ENCODE peak calls at places on chromosomes 3 and 15, in five cellular contexts. G is heart right ventricle; C is cardiac muscle cell; R is fibroblast of mammary gland; Z is CD8-positive, alpha-beta T cell. X is an unnamed sample.

GRCh38 chr3:46504780-46505179 is 7.0 kb downstream of the RTP3 start:
- DNase-seq in C (no peak), G (no peak), R (no peak), Z (peak), X (no peak)

GRCh38 chr3:38581774-38582173 is 67.7 kb downstream of the SCN5A start:
- DNase-seq in G (no peak), Z (no peak), C (no peak), R (no peak), X (no peak)

GRCh38 chr3:141333796-141334626 is 34.3 kb upstream of the ZBTB38 start:
- DNase-seq in C (no peak), Z (no peak), G (no peak), R (peak), X (no peak)

GRCh38 chr15:74258456-74259323 is 22.6 kb downstream of the CCDC33 start:
- DNase-seq in G (no peak), Z (no peak), R (no peak), C (no peak), X (no peak)

GRCh38 chr3:174439621-174440349 is 419.3 kb upstream of the NAALADL2 start:
- DNase-seq in R (peak), Z (no peak), C (peak), G (no peak), X (peak)

GRCh38 chr3:183377307-183377959 is 51.0 kb downstream of the MCF2L2 start:
- DNase-seq in Z (no peak), C (no peak), G (no peak), R (peak), X (no peak)

GRCh38 chr15:66877558-66878285 is 175.7 kb downstream of the SMAD6 start:
- DNase-seq in C (peak), Z (no peak), G (peak), R (no peak), X (no peak)

GRCh38 chr3:55720614-55721013 is 233.5 kb upstream of the WNT5A start:
- DNase-seq in Z (no peak), R (peak), C (peak), G (no peak), X (peak)

GRCh38 chr3:79490165-79491028 is 277.4 kb downstream of the ROBO1 start:
- DNase-seq in Z (no peak), G (peak), C (peak), R (peak), X (peak)

GRCh38 chr3:9342696-9343095 is 20.2 kb upstream of the THUMPD3 start:
- DNase-seq in R (no peak), Z (no peak), C (no peak), G (no peak), X (no peak)

GRCh38 chr3:86954751-86955150 is 36.2 kb downstream of the VGLL3 start:
- DNase-seq in R (peak), G (no peak), C (no peak), Z (no peak), X (peak)

GRCh38 chr3:193095366-193095765 is 145.7 kb upstream of the PLAAT1 start:
- DNase-seq in C (no peak), R (no peak), G (no peak), Z (no peak), X (peak)

GRCh38 chr3:191261304-191261638 is 62.2 kb downstream of the OSTN start:
- DNase-seq in G (no peak), Z (no peak), R (no peak), C (no peak), X (no peak)

GRCh38 chr15:96463376-96463775 is 132.9 kb downstream of the NR2F2 start:
- DNase-seq in R (no peak), G (no peak), Z (no peak), C (no peak), X (no peak)

GRCh38 chr3:56800373-56801150 is 1.2 kb downstream of the ARHGEF3 start:
- DNase-seq in R (no peak), G (no peak), Z (peak), C (no peak), X (no peak)

GRCh38 chr15:83204697-83205096 is 2.9 kb downstream of the HDGFL3 start:
- DNase-seq in C (no peak), G (no peak), Z (no peak), R (no peak), X (no peak)

GRCh38 chr3:158352551-158352950 is 218.4 kb upstream of the MLF1 start:
- DNase-seq in R (peak), C (peak), Z (no peak), G (no peak), X (no peak)

GRCh38 chr3:159586587-159587202 is 401.9 kb upstream of the IL12A start:
- DNase-seq in Z (no peak), R (peak), G (no peak), C (peak), X (peak)
- TF ChIP-seq CTCF in Z (no peak), R (peak), G (peak), C (peak), X (peak)

GRCh38 chr3:73490453-73491311 is 134.1 kb downstream of the PDZRN3 start:
- DNase-seq in Z (no peak), G (peak), C (peak), R (peak), X (peak)

GRCh38 chr3:73498764-73499622 is 125.7 kb downstream of the PDZRN3 start:
- DNase-seq in G (no peak), Z (no peak), R (peak), C (no peak), X (no peak)

GRCh38 chr3:73497646-73498406 is 126.9 kb downstream of the PDZRN3 start:
- DNase-seq in R (no peak), Z (no peak), G (no peak), C (no peak), X (no peak)

DNA sequence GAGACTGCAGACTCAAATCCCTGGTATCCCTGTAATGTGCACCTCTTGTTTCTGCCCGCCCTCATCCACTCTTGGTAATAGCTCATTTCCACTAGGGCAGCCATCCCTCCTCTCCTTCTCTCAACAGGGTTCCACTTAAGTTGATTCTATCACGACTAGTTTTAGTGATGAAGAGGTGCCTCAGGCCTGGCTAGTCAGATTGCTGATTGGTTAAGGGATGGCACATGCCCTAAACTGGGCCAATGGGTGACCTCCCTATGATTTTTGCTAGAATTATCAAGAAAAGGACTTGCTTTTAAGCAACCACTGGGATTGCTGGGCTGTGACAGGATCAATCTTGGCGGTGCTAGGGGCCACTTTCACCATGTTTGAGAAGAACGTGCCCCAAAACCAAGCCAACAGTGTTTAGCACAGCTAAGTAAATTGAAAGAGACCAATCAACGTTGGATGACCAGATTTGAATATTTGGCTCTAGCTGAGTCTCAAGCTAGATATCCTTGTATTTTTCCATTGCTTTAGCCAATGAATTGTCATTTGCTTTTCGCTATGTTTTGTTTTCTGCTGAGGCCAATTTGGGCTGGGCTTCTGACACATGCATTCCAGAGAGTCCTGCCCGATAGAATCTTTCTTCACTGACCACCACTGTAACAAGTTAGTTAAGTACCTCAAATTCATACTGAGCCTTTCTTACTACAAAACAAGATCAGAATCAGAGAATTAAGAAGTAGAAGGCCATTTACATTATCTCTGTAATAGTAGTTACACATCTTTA is 131.0 kb downstream of the PDZRN3 start:
- DNase-seq in C (peak), R (peak), Z (no peak), G (no peak), X (peak)
- H3K4me3 ChIP-seq in C (no peak), R (no peak), Z (no peak), G (no peak), X (no peak)

GRCh38 chr3:107241217-107241616 is 136.0 kb upstream of the CCDC54 start:
- DNase-seq in R (peak), C (no peak), G (peak), Z (no peak), X (no peak)
- TF ChIP-seq CTCF in R (no peak), C (no peak), G (no peak), Z (no peak), X (no peak)

GRCh38 chr15:44038801-44039200 is 156.3 kb downstream of the FRMD5 start:
- DNase-seq in G (no peak), Z (no peak), R (no peak), C (no peak), X (peak)
- H3K4me3 ChIP-seq in G (peak), Z (no peak), R (no peak), C (no peak), X (no peak)

GRCh38 chr15:44712108-44713005 is 1.0 kb downstream of the B2M start:
- DNase-seq in R (peak), C (peak), Z (peak), G (peak), X (peak)

GRCh38 chr15:44711356-44712107 is at the start of gene B2M:
- DNase-seq in G (peak), R (peak), C (peak), Z (peak), X (peak)

GRCh38 chr15:44713006-44713966 is 2.0 kb downstream of the B2M start:
- DNase-seq in C (peak), G (no peak), R (peak), Z (no peak), X (no peak)

GRCh38 chr15:44711089-44711355 is at the start of gene PATL2:
- DNase-seq in Z (no peak), R (no peak), C (no peak), G (no peak), X (no peak)

GRCh38 chr15:44710236-44711088 is 661 bp downstream of the PATL2 start:
- DNase-seq in Z (peak), R (peak), G (no peak), C (peak), X (no peak)
- TF ChIP-seq CTCF in Z (peak), R (peak), G (peak), C (peak), X (peak)

GRCh38 chr3:35857004-35857403 is 217.7 kb downstream of the ARPP21 start:
- DNase-seq in Z (no peak), C (no peak), R (no peak), G (no peak), X (no peak)
- H3K4me3 ChIP-seq in Z (no peak), C (no peak), R (no peak), G (no peak), X (no peak)

GRCh38 chr15:55742498-55742926 is 440 bp downstream of the PRTG start:
- DNase-seq in G (peak), C (peak), Z (no peak), R (no peak), X (no peak)
- TF ChIP-seq CTCF in G (no peak), C (no peak), Z (no peak), R (no peak), X (no peak)

GRCh38 chr3:128803307-128803706 is 76.1 kb upstream of the ACAD9 start:
- DNase-seq in C (no peak), R (no peak), Z (no peak), G (no peak), X (no peak)

GRCh38 chr3:128801779-128802369 is 75.9 kb downstream of the RAB7A start:
- DNase-seq in C (no peak), G (peak), Z (no peak), R (no peak), X (no peak)

GRCh38 chr3:128804817-128805166 is 74.6 kb upstream of the ACAD9 start:
- DNase-seq in R (peak), G (no peak), C (no peak), Z (no peak), X (no peak)

GRCh38 chr3:128805771-128806170 is 73.6 kb upstream of the ACAD9 start:
- DNase-seq in Z (no peak), G (no peak), C (no peak), R (peak), X (no peak)

DNA sequence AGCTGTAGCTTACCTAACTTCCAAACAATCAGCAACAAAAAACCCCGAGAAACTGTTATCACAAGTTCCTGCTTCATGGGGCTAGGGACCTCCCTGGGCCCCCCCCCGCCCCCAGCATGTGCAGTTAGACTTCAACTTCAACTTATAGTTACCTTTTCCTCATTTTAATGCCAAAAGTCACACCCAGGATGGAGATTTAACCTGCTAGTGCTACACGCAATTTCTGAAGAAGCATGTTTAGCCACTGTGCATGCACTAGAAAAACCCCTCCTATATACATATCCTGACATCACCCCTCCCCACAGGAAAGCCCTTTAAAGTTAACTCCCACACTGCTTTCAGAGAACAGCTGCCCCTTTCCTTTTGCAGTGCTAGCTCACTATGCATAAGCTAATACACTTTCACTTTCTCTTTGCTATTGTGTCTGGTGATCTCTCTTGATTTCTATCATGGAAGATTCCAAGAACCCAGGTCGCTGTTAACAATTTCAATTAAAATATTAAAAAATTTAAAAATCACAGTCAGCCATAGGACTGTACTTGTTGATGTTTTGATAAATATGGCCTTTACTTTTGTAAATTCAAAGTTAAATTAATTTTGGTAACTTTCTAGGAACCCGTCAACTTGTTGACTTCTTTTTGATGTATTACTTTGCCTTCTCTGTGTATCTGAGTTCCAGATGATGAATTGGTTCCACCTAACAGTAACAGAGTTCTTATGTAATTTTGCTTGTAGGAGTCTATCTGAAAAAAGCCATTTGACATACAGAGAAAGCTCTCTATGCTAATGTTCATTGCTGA is 75.2 kb upstream of the ACAD9 start:
- DNase-seq in Z (peak), G (no peak), C (peak), R (peak), X (peak)
- H3K4me3 ChIP-seq in Z (peak), G (peak), C (no peak), R (no peak), X (no peak)

X was measured in astrocyte of the cerebellum.